ENCODE peak calls at places on chromosomes 1 and 21, in eight cellular contexts. Z, Y, Q, P, L, G, J and T are unnamed samples.

GRCh38 chr1:156128749-156129682 is 14.5 kb downstream of the LMNA start:
- DNase-seq in G (peak; percentile 52), Y (peak; percentile 44), Z (peak; percentile 60), P (no peak), L (no peak), Q (peak; percentile 87), J (peak; percentile 59), T (no peak)

GRCh38 chr1:34924759-34925555 is 4.5 kb downstream of the DLGAP3 start:
- DNase-seq in L (peak; percentile 68), J (peak; percentile 91), P (peak; percentile 68), Y (peak; percentile 71), G (peak; percentile 56), Q (peak; percentile 55), Z (peak; percentile 53), T (no peak)

GRCh38 chr1:52676249-52676903 is 21.8 kb downstream of the COA7 start:
- DNase-seq in J (no peak), Z (peak; percentile 67), L (no peak), P (no peak), Q (no peak), G (peak; percentile 78), Y (no peak), T (no peak)

GRCh38 chr1:157091668-157092273 is 7.8 kb downstream of the ETV3L start:
- DNase-seq in L (no peak), Z (no peak), G (no peak), J (no peak), Y (no peak), Q (no peak), P (no peak), T (no peak)

GRCh38 chr1:31658721-31659120 is 14.0 kb upstream of the PEF1 start:
- DNase-seq in P (no peak), Y (no peak), J (no peak), L (no peak), Z (no peak), Q (no peak), G (no peak), T (no peak)

GRCh38 chr1:220874201-220874655 is 5.0 kb upstream of the HLX start:
- DNase-seq in L (peak; percentile 28), Y (peak; percentile 74), Q (no peak), P (no peak), Z (no peak), J (peak; percentile 70), G (no peak), T (no peak)

GRCh38 chr1:80594013-80594412 is 1206.7 kb upstream of the ADGRL2 start:
- DNase-seq in Q (no peak), G (no peak), P (no peak), J (no peak), L (peak; percentile 89), Z (no peak), Y (no peak), T (no peak)

GRCh38 chr1:53037159-53037558 is 24.9 kb upstream of the PODN start:
- DNase-seq in Y (no peak), L (no peak), Z (no peak), Q (no peak), J (no peak), G (no peak), P (no peak), T (no peak)

GRCh38 chr1:62196091-62196690 is 1.5 kb downstream of the L1TD1 start:
- DNase-seq in Z (no peak), Y (no peak), Q (no peak), P (no peak), J (no peak), G (no peak), L (no peak), T (peak; percentile 87)

GRCh38 chr1:179105393-179105792 is 23.5 kb downstream of the TOR3A start:
- DNase-seq in P (no peak), Y (peak; percentile 27), Q (no peak), G (no peak), L (peak; percentile 81), Z (no peak), J (peak; percentile 44), T (no peak)

GRCh38 chr1:219140308-219140877 is 33.3 kb upstream of the LYPLAL1 start:
- DNase-seq in Z (no peak), P (no peak), Y (no peak), Q (no peak), G (no peak), L (no peak), J (no peak), T (no peak)

GRCh38 chr1:110021285-110021684 is 13.1 kb upstream of the STRIP1 start:
- DNase-seq in Q (no peak), Y (no peak), Z (no peak), P (no peak), G (no peak), J (no peak), L (no peak), T (no peak)

GRCh38 chr1:173002891-173003582 is 47.7 kb downstream of the TNFSF18 start:
- DNase-seq in P (no peak), Y (peak; percentile 95), Q (no peak), Z (no peak), L (peak; percentile 94), J (no peak), G (no peak), T (no peak)

GRCh38 chr1:79353224-79353623 is 346.7 kb upstream of the ADGRL4 start:
- DNase-seq in G (no peak), Z (no peak), P (no peak), Y (peak; percentile 66), L (peak; percentile 70), Q (no peak), J (peak; percentile 66), T (no peak)

GRCh38 chr1:55860816-55861519 is 645.8 kb upstream of the USP24 start:
- DNase-seq in Q (no peak), Y (peak; percentile 14), J (no peak), G (no peak), L (no peak), Z (no peak), P (no peak), T (no peak)

GRCh38 chr1:169207825-169208520 is 101.5 kb downstream of the ATP1B1 start:
- DNase-seq in Z (no peak), J (no peak), P (no peak), L (no peak), G (no peak), Q (no peak), Y (no peak), T (no peak)

GRCh38 chr1:156149374-156150106 is 3.8 kb upstream of the SEMA4A start:
- DNase-seq in Z (no peak), Y (no peak), L (no peak), P (no peak), J (no peak), G (no peak), Q (no peak), T (no peak)

GRCh38 chr1:196355206-196355786 is 252.9 kb downstream of the KCNT2 start:
- DNase-seq in Y (peak; percentile 62), G (no peak), L (peak; percentile 50), J (peak; percentile 15), P (no peak), Q (no peak), Z (no peak), T (no peak)

GRCh38 chr21:31728952-31729351 is 3.0 kb downstream of the SCAF4 start:
- DNase-seq in P (no peak), J (no peak), L (no peak), Y (no peak), Q (no peak), G (no peak), Z (no peak), T (no peak)

GRCh38 chr1:67382292-67382691 is 47.9 kb downstream of the SERBP1 start:
- DNase-seq in J (no peak), Y (no peak), Z (no peak), G (no peak), Q (no peak), L (no peak), P (no peak), T (no peak)

DNA sequence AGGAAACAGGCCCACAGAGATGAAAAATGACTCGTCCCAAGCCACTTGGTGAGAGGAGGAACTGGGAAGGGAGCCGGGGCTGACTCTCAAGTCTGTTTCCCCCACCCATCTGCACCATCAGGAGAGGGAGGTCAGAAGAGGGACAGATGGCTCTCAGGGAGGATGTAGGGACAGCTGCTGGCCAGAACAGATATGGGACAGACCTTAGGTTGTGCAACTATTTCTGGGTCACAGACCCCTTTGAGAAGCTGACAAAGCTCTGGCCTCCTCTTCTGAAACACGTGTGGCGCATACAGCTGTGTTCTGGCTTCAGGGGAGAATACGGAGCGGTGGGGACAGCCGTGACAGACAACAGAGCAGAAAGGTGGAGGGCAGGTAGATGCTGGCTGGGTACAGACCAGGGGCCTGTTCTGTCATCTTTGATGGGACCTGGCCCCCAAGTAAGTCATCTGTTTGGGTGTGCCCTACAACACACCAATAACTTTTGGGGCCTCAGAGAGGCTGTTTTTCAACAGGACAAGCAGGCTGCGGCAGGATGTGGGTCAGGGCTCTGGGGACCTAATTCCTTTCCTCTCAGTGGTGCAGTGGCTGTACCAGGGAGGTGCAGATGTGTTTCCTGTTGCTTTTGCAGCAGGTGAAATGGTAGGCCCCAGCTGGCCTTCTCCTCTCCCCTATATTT is 7.3 kb downstream of the SH3BGRL3 start:
- DNase-seq in P (no peak), L (no peak), Y (no peak), J (no peak), Q (no peak), Z (no peak), G (peak; percentile 67), T (no peak)
- TF ChIP-seq CTCF in P (no peak), L (no peak), Y (no peak), J (no peak), Q (no peak), Z (no peak), G (no peak), T (no peak)

GRCh38 chr1:162753998-162754585 is 36.4 kb upstream of the HSD17B7 start:
- DNase-seq in Q (no peak), Y (peak; percentile 16), P (no peak), Z (no peak), L (peak; percentile 11), G (no peak), J (no peak), T (no peak)

GRCh38 chr1:162757476-162757875 is 33.0 kb upstream of the HSD17B7 start:
- DNase-seq in J (no peak), Z (no peak), Y (no peak), G (no peak), P (no peak), Q (no peak), L (no peak), T (no peak)

GRCh38 chr1:162756523-162756922 is 34.0 kb upstream of the HSD17B7 start:
- DNase-seq in G (no peak), Z (no peak), Q (no peak), P (no peak), J (no peak), L (peak; percentile 64), Y (peak; percentile 33), T (no peak)

GRCh38 chr1:162755306-162755705 is 35.2 kb upstream of the HSD17B7 start:
- DNase-seq in L (no peak), Y (no peak), Z (no peak), P (no peak), J (no peak), G (no peak), Q (no peak), T (no peak)

GRCh38 chr1:162753001-162753658 is 37.4 kb upstream of the HSD17B7 start:
- DNase-seq in L (no peak), G (no peak), J (no peak), Q (no peak), P (no peak), Z (no peak), Y (no peak), T (no peak)
- TF ChIP-seq CTCF in L (no peak), G (peak; percentile 36), J (no peak), Q (no peak), P (no peak), Z (no peak), Y (no peak), T (no peak)

GRCh38 chr1:204359474-204360255 is at the start of gene PLEKHA6:
- DNase-seq in L (no peak), Y (peak; percentile 62), P (no peak), J (peak; percentile 57), G (peak; percentile 65), Q (peak; percentile 66), Z (no peak), T (peak; percentile 78)
- TF ChIP-seq CTCF in L (peak; percentile 15), Y (peak; percentile 47), P (no peak), J (peak; percentile 50), G (peak; percentile 42), Q (peak; percentile 24), Z (no peak), T (peak; percentile 22)

GRCh38 chr1:177567393-177567792 is 396.6 kb downstream of the BRINP2 start:
- DNase-seq in J (no peak), Q (no peak), L (peak; percentile 53), G (no peak), Y (peak; percentile 47), P (no peak), Z (no peak), T (no peak)
- TF ChIP-seq CTCF in J (peak; percentile 33), Q (no peak), L (peak; percentile 70), G (peak; percentile 19), Y (peak; percentile 28), P (peak; percentile 21), Z (no peak), T (no peak)